ENCODE peak calls at places on chromosomes 5 and 9, in eight cellular contexts. One of them, this sample, is unnamed.

GRCh38 chr9:116147821-116148220 is 5.8 kb upstream of the PAPPA start:
- DNase-seq in psoas muscle: no peak
- DNase-seq in nephron progenitor cell: no peak
- DNase-seq in NB4: no peak
- DNase-seq in mammary epithelial cell: no peak
- DNase-seq in OCI-LY7: no peak
- DNase-seq in tibial artery: no peak
- DNase-seq in fibroblast of mammary gland: no peak
- DNase-seq in this sample: no peak

GRCh38 chr9:31486630-31487029 is 897.8 kb upstream of the ACO1 start:
- DNase-seq in psoas muscle: no peak
- DNase-seq in nephron progenitor cell: no peak
- DNase-seq in NB4: no peak
- DNase-seq in mammary epithelial cell: no peak
- DNase-seq in OCI-LY7: no peak
- DNase-seq in tibial artery: no peak
- DNase-seq in fibroblast of mammary gland: no peak
- DNase-seq in this sample: no peak

GRCh38 chr5:134545070-134545868 is 19.8 kb downstream of the JADE2 start:
- DNase-seq in psoas muscle: peak
- DNase-seq in nephron progenitor cell: no peak
- DNase-seq in NB4: peak
- DNase-seq in mammary epithelial cell: no peak
- DNase-seq in OCI-LY7: peak
- DNase-seq in tibial artery: peak
- DNase-seq in fibroblast of mammary gland: peak
- DNase-seq in this sample: no peak

GRCh38 chr9:134399435-134400056 is 73.3 kb downstream of the RXRA start:
- DNase-seq in psoas muscle: no peak
- DNase-seq in nephron progenitor cell: no peak
- DNase-seq in NB4: peak
- DNase-seq in mammary epithelial cell: no peak
- DNase-seq in OCI-LY7: no peak
- DNase-seq in tibial artery: no peak
- DNase-seq in fibroblast of mammary gland: peak
- DNase-seq in this sample: peak

GRCh38 chr9:5230554-5230953 is 665 bp upstream of the INSL4 start:
- DNase-seq in psoas muscle: no peak
- DNase-seq in nephron progenitor cell: no peak
- DNase-seq in NB4: no peak
- DNase-seq in mammary epithelial cell: no peak
- DNase-seq in OCI-LY7: no peak
- DNase-seq in tibial artery: no peak
- DNase-seq in fibroblast of mammary gland: no peak
- DNase-seq in this sample: peak

GRCh38 chr9:76904661-76905457 is 1.1 kb downstream of the PRUNE2 start:
- DNase-seq in psoas muscle: no peak
- DNase-seq in nephron progenitor cell: no peak
- DNase-seq in NB4: no peak
- DNase-seq in mammary epithelial cell: no peak
- DNase-seq in OCI-LY7: no peak
- DNase-seq in tibial artery: no peak
- DNase-seq in fibroblast of mammary gland: peak
- DNase-seq in this sample: no peak

GRCh38 chr5:133821889-133822288 is 146.5 kb downstream of the C5orf15 start:
- DNase-seq in psoas muscle: no peak
- DNase-seq in nephron progenitor cell: no peak
- DNase-seq in NB4: no peak
- DNase-seq in mammary epithelial cell: no peak
- DNase-seq in OCI-LY7: no peak
- DNase-seq in tibial artery: no peak
- DNase-seq in fibroblast of mammary gland: no peak
- DNase-seq in this sample: no peak

GRCh38 chr5:141180313-141180712 is 1.9 kb upstream of the PCDHB16 start:
- DNase-seq in psoas muscle: no peak
- DNase-seq in nephron progenitor cell: no peak
- DNase-seq in NB4: no peak
- DNase-seq in mammary epithelial cell: no peak
- DNase-seq in OCI-LY7: no peak
- DNase-seq in tibial artery: no peak
- DNase-seq in fibroblast of mammary gland: no peak
- DNase-seq in this sample: no peak

GRCh38 chr5:110751902-110752762 is 13.3 kb downstream of the SLC25A46 start:
- DNase-seq in psoas muscle: no peak
- DNase-seq in nephron progenitor cell: no peak
- DNase-seq in NB4: no peak
- DNase-seq in mammary epithelial cell: no peak
- DNase-seq in OCI-LY7: no peak
- DNase-seq in tibial artery: no peak
- DNase-seq in fibroblast of mammary gland: peak
- DNase-seq in this sample: no peak

GRCh38 chr9:68416891-68417570 is 60.6 kb downstream of the PGM5 start:
- DNase-seq in psoas muscle: no peak
- DNase-seq in nephron progenitor cell: no peak
- DNase-seq in NB4: peak
- DNase-seq in mammary epithelial cell: peak
- DNase-seq in OCI-LY7: peak
- DNase-seq in tibial artery: no peak
- DNase-seq in fibroblast of mammary gland: peak
- DNase-seq in this sample: peak

GRCh38 chr5:176608937-176609723 is 826 bp downstream of the GPRIN1 start:
- DNase-seq in psoas muscle: no peak
- DNase-seq in nephron progenitor cell: no peak
- DNase-seq in NB4: no peak
- DNase-seq in mammary epithelial cell: no peak
- DNase-seq in OCI-LY7: peak
- DNase-seq in tibial artery: no peak
- DNase-seq in fibroblast of mammary gland: no peak
- DNase-seq in this sample: no peak

GRCh38 chr5:81397169-81397568 is 3.2 kb upstream of the ACOT12 start:
- DNase-seq in psoas muscle: no peak
- DNase-seq in nephron progenitor cell: no peak
- DNase-seq in NB4: no peak
- DNase-seq in mammary epithelial cell: no peak
- DNase-seq in OCI-LY7: no peak
- DNase-seq in tibial artery: no peak
- DNase-seq in fibroblast of mammary gland: peak
- DNase-seq in this sample: no peak

GRCh38 chr5:159442210-159442850 is 112.0 kb upstream of the IL12B start:
- DNase-seq in psoas muscle: no peak
- DNase-seq in nephron progenitor cell: peak
- DNase-seq in NB4: peak
- DNase-seq in mammary epithelial cell: no peak
- DNase-seq in OCI-LY7: no peak
- DNase-seq in tibial artery: no peak
- DNase-seq in fibroblast of mammary gland: no peak
- DNase-seq in this sample: no peak

GRCh38 chr9:134748637-134749036 is 107.0 kb downstream of the COL5A1 start:
- DNase-seq in psoas muscle: no peak
- DNase-seq in nephron progenitor cell: no peak
- DNase-seq in NB4: no peak
- DNase-seq in mammary epithelial cell: no peak
- DNase-seq in OCI-LY7: no peak
- DNase-seq in tibial artery: no peak
- DNase-seq in fibroblast of mammary gland: no peak
- DNase-seq in this sample: no peak

GRCh38 chr5:72955143-72955767 is 586 bp upstream of the FCHO2 start:
- DNase-seq in psoas muscle: peak
- DNase-seq in nephron progenitor cell: peak
- DNase-seq in NB4: peak
- DNase-seq in mammary epithelial cell: no peak
- DNase-seq in OCI-LY7: no peak
- DNase-seq in tibial artery: no peak
- DNase-seq in fibroblast of mammary gland: no peak
- DNase-seq in this sample: peak

GRCh38 chr5:178895615-178896571 is at the start of gene ZFP2:
- DNase-seq in psoas muscle: peak
- DNase-seq in nephron progenitor cell: peak
- DNase-seq in NB4: peak
- DNase-seq in mammary epithelial cell: peak
- DNase-seq in OCI-LY7: peak
- DNase-seq in tibial artery: peak
- DNase-seq in fibroblast of mammary gland: peak
- DNase-seq in this sample: peak
- TF ChIP-seq CTCF in psoas muscle: no peak
- TF ChIP-seq CTCF in nephron progenitor cell: no peak
- TF ChIP-seq CTCF in NB4: no peak
- TF ChIP-seq CTCF in mammary epithelial cell: no peak
- TF ChIP-seq CTCF in OCI-LY7: no peak
- TF ChIP-seq CTCF in tibial artery: no peak
- TF ChIP-seq CTCF in fibroblast of mammary gland: no peak
- TF ChIP-seq CTCF in this sample: no peak

DNA sequence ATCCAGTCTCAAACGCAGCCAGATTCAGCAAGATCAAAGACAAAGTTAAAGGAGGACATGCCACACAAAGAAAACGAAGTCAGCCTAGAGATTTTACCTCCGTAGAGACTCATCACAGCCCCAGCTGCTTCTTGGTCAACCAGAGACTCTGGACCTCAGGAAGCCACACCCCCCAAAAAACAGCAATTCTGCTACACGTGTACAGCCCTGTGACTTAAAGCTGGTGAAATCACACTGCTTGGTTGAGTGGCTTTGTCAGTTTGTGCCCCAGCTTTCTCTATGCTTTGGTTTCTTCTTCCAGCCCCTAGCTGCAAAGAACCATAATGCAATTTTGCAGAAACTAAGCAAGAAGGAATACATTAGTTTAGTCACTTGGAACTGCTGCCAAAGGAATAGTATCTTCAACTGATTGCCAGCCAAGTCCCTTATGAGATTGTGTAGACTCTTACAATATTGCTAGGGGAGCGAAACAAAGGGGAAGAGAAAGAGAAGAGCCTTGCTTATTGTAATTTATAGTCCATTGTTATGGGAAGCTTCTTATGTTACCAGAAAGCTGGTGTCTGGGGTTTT is 158.8 kb upstream of the ZNF462 start:
- DNase-seq in psoas muscle: no peak
- DNase-seq in nephron progenitor cell: no peak
- DNase-seq in NB4: no peak
- DNase-seq in mammary epithelial cell: no peak
- DNase-seq in OCI-LY7: no peak
- DNase-seq in tibial artery: no peak
- DNase-seq in fibroblast of mammary gland: peak
- DNase-seq in this sample: no peak
- TF ChIP-seq CTCF in psoas muscle: no peak
- TF ChIP-seq CTCF in nephron progenitor cell: no peak
- TF ChIP-seq CTCF in NB4: no peak
- TF ChIP-seq CTCF in mammary epithelial cell: no peak
- TF ChIP-seq CTCF in OCI-LY7: no peak
- TF ChIP-seq CTCF in tibial artery: no peak
- TF ChIP-seq CTCF in fibroblast of mammary gland: peak
- TF ChIP-seq CTCF in this sample: no peak

GRCh38 chr5:64149268-64149667 is 16.4 kb upstream of the RNF180 start:
- DNase-seq in psoas muscle: no peak
- DNase-seq in nephron progenitor cell: no peak
- DNase-seq in NB4: no peak
- DNase-seq in mammary epithelial cell: no peak
- DNase-seq in OCI-LY7: no peak
- DNase-seq in tibial artery: no peak
- DNase-seq in fibroblast of mammary gland: peak
- DNase-seq in this sample: no peak
- TF ChIP-seq CTCF in psoas muscle: no peak
- TF ChIP-seq CTCF in nephron progenitor cell: no peak
- TF ChIP-seq CTCF in NB4: no peak
- TF ChIP-seq CTCF in mammary epithelial cell: no peak
- TF ChIP-seq CTCF in OCI-LY7: no peak
- TF ChIP-seq CTCF in tibial artery: no peak
- TF ChIP-seq CTCF in fibroblast of mammary gland: no peak
- TF ChIP-seq CTCF in this sample: no peak

DNA sequence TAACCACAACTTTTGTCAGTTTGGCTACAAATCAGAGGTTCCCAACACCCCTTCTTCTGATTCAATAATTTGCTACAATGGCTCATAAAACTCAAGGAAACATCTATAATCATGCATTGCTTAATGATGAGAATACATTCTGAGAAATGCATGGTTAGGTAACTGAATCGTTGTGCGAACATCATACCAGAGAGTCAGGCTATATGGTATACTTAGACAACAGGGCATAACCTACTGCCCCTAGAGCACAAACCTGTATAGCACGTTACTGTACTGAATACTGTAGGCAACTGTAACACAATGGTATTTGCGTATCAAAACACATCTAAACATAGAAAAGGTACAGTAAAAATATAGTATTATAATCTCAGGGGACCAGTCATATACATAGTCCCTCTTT is 31.0 kb upstream of the RNF38 start:
- DNase-seq in psoas muscle: no peak
- DNase-seq in nephron progenitor cell: no peak
- DNase-seq in NB4: no peak
- DNase-seq in mammary epithelial cell: no peak
- DNase-seq in OCI-LY7: no peak
- DNase-seq in tibial artery: no peak
- DNase-seq in fibroblast of mammary gland: no peak
- DNase-seq in this sample: no peak
- TF ChIP-seq CTCF in psoas muscle: no peak
- TF ChIP-seq CTCF in nephron progenitor cell: no peak
- TF ChIP-seq CTCF in NB4: no peak
- TF ChIP-seq CTCF in mammary epithelial cell: no peak
- TF ChIP-seq CTCF in OCI-LY7: peak
- TF ChIP-seq CTCF in tibial artery: no peak
- TF ChIP-seq CTCF in fibroblast of mammary gland: no peak
- TF ChIP-seq CTCF in this sample: no peak

This sample was measured in epithelial cell of esophagus.